ENCODE peak calls at places on chromosomes 16 and 17, in ten cellular contexts. Z is cardiac fibroblast; P is stimulated activated CD8-positive, alpha-beta memory T cell treated with anti-CD3 and anti-CD28 coated beads, Interleukin-4, amount 100 ng/mL, for 1 hour; W is activated T-cell treated with anti-CD3 and anti-CD28 coated beads for 1 hour; H is left kidney; K is DMS 273 treated with DMSO at 0.1 percent for 48 hours; B is HCEC 1CT; A is stimulated activated naive CD4-positive, alpha-beta T cell; N is neural crest cell; S is iris pigment epithelial cell. R is an unnamed sample.

GRCh38 chr17:47776330-47777197 is 43.5 kb downstream of the TBX21 start:
- DNase-seq in H (peak), S (peak), W (no peak), Z (peak), K (no peak), B (peak), N (peak), A (peak), P (no peak), R (no peak)

GRCh38 chr17:81002409-81003361 is 11.0 kb downstream of the CHMP6 start:
- DNase-seq in K (no peak), H (peak), W (no peak), N (no peak), S (peak), Z (peak), P (no peak), A (no peak), B (peak), R (no peak)

GRCh38 chr16:15897834-15898254 is 9.4 kb upstream of the CEP20 start:
- DNase-seq in P (no peak), W (no peak), N (no peak), B (peak), A (no peak), K (no peak), H (peak), Z (no peak), S (peak), R (peak)

GRCh38 chr16:69861276-69862030 is 89.7 kb upstream of the CLEC18A start:
- DNase-seq in N (no peak), A (no peak), W (no peak), B (no peak), K (no peak), P (no peak), S (peak), H (peak), Z (peak), R (no peak)

GRCh38 chr17:66268247-66268927 is 34.0 kb upstream of the PRKCA start:
- DNase-seq in Z (peak), K (no peak), S (peak), N (no peak), W (no peak), B (peak), P (no peak), H (no peak), A (no peak), R (no peak)

GRCh38 chr17:19744922-19745757 is 3.0 kb downstream of the ALDH3A1 start:
- DNase-seq in A (peak), N (peak), W (peak), P (peak), S (peak), K (no peak), H (peak), B (peak), Z (peak), R (no peak)

GRCh38 chr16:754208-755097 is 6.1 kb upstream of the MSLN start:
- DNase-seq in P (no peak), B (no peak), K (no peak), A (no peak), N (no peak), S (no peak), W (no peak), H (no peak), Z (no peak), R (no peak)

GRCh38 chr17:18321309-18321708 is 6.2 kb downstream of the SMCR8 start:
- DNase-seq in K (no peak), W (no peak), A (no peak), S (no peak), N (no peak), P (no peak), Z (no peak), H (no peak), B (peak), R (no peak)

GRCh38 chr17:80360396-80360795 is 54.6 kb upstream of the ENDOV start:
- DNase-seq in P (no peak), N (no peak), Z (no peak), K (no peak), W (no peak), B (no peak), A (no peak), S (no peak), H (no peak), R (no peak)

GRCh38 chr17:43709210-43709609 is 47.5 kb upstream of the MEOX1 start:
- DNase-seq in H (no peak), Z (no peak), P (no peak), S (no peak), W (no peak), K (no peak), A (no peak), N (no peak), B (no peak), R (no peak)

GRCh38 chr16:3495166-3495565 is at the start of gene C16orf90:
- DNase-seq in S (no peak), K (no peak), W (no peak), P (no peak), A (no peak), B (no peak), Z (no peak), N (no peak), H (no peak), R (no peak)

GRCh38 chr16:17258848-17259713 is 211.7 kb downstream of the XYLT1 start:
- DNase-seq in S (no peak), Z (no peak), A (no peak), W (no peak), B (no peak), N (no peak), K (no peak), H (no peak), P (no peak), R (peak)

GRCh38 chr17:28807925-28808641 is 34.5 kb downstream of the FAM222B start:
- DNase-seq in B (peak), K (no peak), N (no peak), W (no peak), Z (peak), A (no peak), H (peak), P (no peak), S (peak), R (peak)

GRCh38 chr17:77460514-77461046 is 319.8 kb downstream of the SEC14L1 start:
- DNase-seq in Z (no peak), W (no peak), A (no peak), B (no peak), S (no peak), H (peak), N (no peak), P (no peak), K (no peak), R (no peak)